ENCODE peak calls at places on chromosomes 4 and X, in seven cellular contexts. I, K, W, M, R, J and X are unnamed samples.

GRCh38 chrX:23756165-23756564 is 13.1 kb upstream of the ACOT9 start:
- DNase-seq in I (peak; percentile 55), K (no peak), W (peak; percentile 89), M (peak; percentile 82), R (peak; percentile 64), J (peak; percentile 73), X (peak; percentile 62)

GRCh38 chrX:21839334-21840198 is at the start of gene MBTPS2:
- DNase-seq in I (peak; percentile 85), K (peak; percentile 73), W (peak; percentile 84), M (peak; percentile 86), R (peak; percentile 82), J (peak; percentile 87), X (peak; percentile 82)

GRCh38 chr4:55758570-55758969 is 61.0 kb upstream of the EXOC1L start:
- DNase-seq in I (no peak), K (no peak), W (no peak), M (no peak), R (peak; percentile 3), J (no peak), X (no peak)

GRCh38 chrX:10049246-10049645 is 82.1 kb downstream of the CLDN34 start:
- DNase-seq in I (no peak), K (no peak), W (no peak), M (no peak), R (peak; percentile 2), J (no peak), X (no peak)

GRCh38 chr4:7247946-7248345 is 55.6 kb downstream of the SORCS2 start:
- DNase-seq in I (no peak), K (no peak), W (no peak), M (no peak), R (no peak), J (no peak), X (no peak)

GRCh38 chrX:74343970-74344622 is 40.1 kb downstream of the ZCCHC13 start:
- DNase-seq in I (peak; percentile 96), K (peak; percentile 77), W (peak; percentile 84), M (peak; percentile 75), R (peak; percentile 92), J (peak; percentile 64), X (peak; percentile 68)

GRCh38 chr4:85477538-85477937 is 2.6 kb downstream of the ARHGAP24 start:
- DNase-seq in I (no peak), K (no peak), W (no peak), M (no peak), R (peak; percentile 59), J (no peak), X (no peak)

GRCh38 chr4:23720556-23720955 is 169.3 kb downstream of the PPARGC1A start:
- DNase-seq in I (no peak), K (no peak), W (no peak), M (no peak), R (no peak), J (no peak), X (no peak)

GRCh38 chr4:100421356-100421978 is 96.4 kb downstream of the EMCN start:
- DNase-seq in I (peak; percentile 43), K (peak; percentile 51), W (peak; percentile 36), M (peak; percentile 29), R (peak; percentile 67), J (peak; percentile 9), X (peak; percentile 26)

GRCh38 chr4:150782921-150783320 is 201.0 kb downstream of the MAB21L2 start:
- DNase-seq in I (no peak), K (no peak), W (no peak), M (no peak), R (no peak), J (no peak), X (no peak)

GRCh38 chr4:102687373-102687981 is 73.3 kb downstream of the MANBA start:
- DNase-seq in I (peak; percentile 76), K (peak; percentile 38), W (no peak), M (no peak), R (peak; percentile 55), J (no peak), X (peak; percentile 22)

GRCh38 chrX:12439396-12439795 is 301.1 kb downstream of the FRMPD4 start:
- DNase-seq in I (no peak), K (no peak), W (no peak), M (no peak), R (no peak), J (no peak), X (no peak)

GRCh38 chr4:55887594-55887993 is 34.1 kb downstream of the EXOC1 start:
- DNase-seq in I (peak; percentile 22), K (no peak), W (peak; percentile 21), M (no peak), R (peak; percentile 13), J (peak; percentile 8), X (no peak)

GRCh38 chr4:179867300-179867878 is 2375.8 kb upstream of the TENM3 start:
- DNase-seq in I (peak; percentile 64), K (peak; percentile 80), W (peak; percentile 84), M (peak; percentile 81), R (peak; percentile 17), J (peak; percentile 82), X (peak; percentile 72)

DNA sequence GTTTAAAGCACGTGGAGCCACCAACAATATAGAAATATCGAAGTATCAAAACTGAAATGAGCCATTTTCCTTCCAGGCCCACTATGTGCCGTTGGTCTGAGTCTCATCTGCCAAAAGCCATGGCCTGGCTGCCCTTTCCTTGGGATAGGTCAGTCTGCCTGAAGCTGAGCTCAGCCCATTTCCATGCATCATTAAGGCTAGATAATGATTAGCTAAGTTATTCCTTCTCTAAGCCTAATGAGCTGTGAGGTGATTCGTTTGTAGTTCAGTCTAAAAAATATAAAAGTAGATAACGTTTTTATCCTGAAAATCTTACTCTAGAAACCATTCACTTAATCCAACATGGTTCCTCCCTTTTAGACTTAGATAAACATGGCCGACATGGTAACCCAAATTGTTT is 936.2 kb upstream of the LCORL start:
- DNase-seq in I (no peak), K (no peak), W (no peak), M (no peak), R (no peak), J (no peak), X (no peak)
- TF ChIP-seq EZH2phosphoT487 in I (no peak), K (no peak), W (no peak), M (no peak), R (no peak), J (no peak), X (no peak)

DNA sequence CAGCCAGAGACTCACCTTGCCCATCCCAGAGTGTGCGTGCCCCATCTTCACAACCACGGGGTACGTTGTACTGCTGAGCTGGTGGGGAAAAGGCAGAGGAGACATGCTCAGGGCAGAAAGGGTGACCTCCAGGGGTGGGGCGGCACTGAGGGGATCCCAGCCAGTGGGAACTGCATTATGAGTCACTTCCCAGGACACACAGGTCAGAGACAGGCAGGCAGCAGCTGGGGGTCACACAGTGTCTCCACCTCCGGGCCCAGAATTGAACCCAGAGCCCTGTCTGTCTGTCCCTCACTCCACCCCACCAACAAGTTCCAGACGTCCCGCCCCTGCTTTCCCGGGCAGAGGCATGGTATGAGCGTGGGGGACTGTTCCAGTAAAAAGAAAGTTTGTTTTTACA is 4.8 kb upstream of the TIMP1 start:
- DNase-seq in I (no peak), K (no peak), W (no peak), M (no peak), R (no peak), J (no peak), X (no peak)
- H3K4me1 ChIP-seq in I (peaks cover 32% of the 10 kb centered on the region), K (peaks cover 50% of the 10 kb centered on the region), W (peaks cover 6% of the 10 kb centered on the region), M (peaks cover 8% of the 10 kb centered on the region), R (peaks cover 12% of the 10 kb centered on the region), J (no peaks in the 10 kb centered on the region), X (peaks cover 5% of the 10 kb centered on the region)

GRCh38 chr4:118727360-118727759 is 42.2 kb downstream of the METTL14 start:
- DNase-seq in I (no peak), K (no peak), W (no peak), M (no peak), R (peak; percentile 27), J (no peak), X (no peak)
- H3K4me2 ChIP-seq in I (no peak overlapping the region), K (no peak overlapping the region), W (no peak overlapping the region), M (no peak overlapping the region), R (no peak overlapping the region), J (no peak overlapping the region), X (no peak overlapping the region)

GRCh38 chrX:116194649-116195048 is 24.1 kb downstream of the AGTR2 start:
- DNase-seq in I (peak; percentile 53), K (no peak), W (no peak), M (no peak), R (no peak), J (no peak), X (no peak)

GRCh38 chrX:116198235-116198634 is 27.7 kb downstream of the AGTR2 start:
- DNase-seq in I (no peak), K (no peak), W (no peak), M (no peak), R (no peak), J (no peak), X (no peak)

DNA sequence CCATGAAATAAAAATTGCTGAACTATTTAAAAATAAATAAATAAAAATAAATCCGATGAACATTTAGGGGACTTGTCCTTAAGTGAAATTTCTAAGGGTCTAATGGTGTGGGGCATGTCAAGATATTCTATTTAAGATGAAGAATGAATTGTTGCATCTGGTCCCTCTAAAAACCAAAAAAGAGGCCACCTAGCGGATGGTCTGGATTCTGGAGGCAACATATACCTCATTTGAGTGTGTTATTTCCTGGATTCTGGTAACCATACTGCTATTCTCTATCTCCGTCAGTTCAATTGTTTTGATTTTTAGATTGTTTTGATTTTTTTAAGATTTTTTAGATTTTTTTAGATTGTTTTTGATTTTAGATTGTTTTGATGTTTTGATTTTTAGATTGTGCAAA is 28.3 kb downstream of the AGTR2 start:
- DNase-seq in I (peak; percentile 30), K (no peak), W (peak; percentile 5), M (no peak), R (peak; percentile 2), J (peak; percentile 0), X (no peak)
- TF ChIP-seq EZH2phosphoT487 in I (no peak), K (no peak), W (no peak), M (no peak), R (no peak), J (no peak), X (no peak)

GRCh38 chr4:145482209-145483021 is 762 bp downstream of the SMAD1 start:
- DNase-seq in I (peak; percentile 66), K (peak; percentile 16), W (peak; percentile 77), M (peak; percentile 74), R (peak; percentile 91), J (peak; percentile 68), X (peak; percentile 53)

GRCh38 chr4:145481942-145482208 is 222 bp downstream of the SMAD1 start:
- DNase-seq in I (no peak), K (no peak), W (no peak), M (no peak), R (no peak), J (no peak), X (no peak)

GRCh38 chr4:145485120-145485519 is 3.5 kb downstream of the SMAD1 start:
- DNase-seq in I (no peak), K (no peak), W (no peak), M (no peak), R (no peak), J (no peak), X (no peak)

GRCh38 chr4:145486603-145487002 is 5.0 kb downstream of the SMAD1 start:
- DNase-seq in I (no peak), K (no peak), W (no peak), M (no peak), R (no peak), J (no peak), X (no peak)

GRCh38 chr4:145484240-145484846 is 2.7 kb downstream of the SMAD1 start:
- DNase-seq in I (no peak), K (no peak), W (no peak), M (no peak), R (no peak), J (no peak), X (no peak)
- H3K4me1 ChIP-seq in I (peaks cover 23% of the 10 kb centered on the region), K (peaks cover 22% of the 10 kb centered on the region), W (peaks cover 32% of the 10 kb centered on the region), M (peaks cover 17% of the 10 kb centered on the region), R (peaks cover 13% of the 10 kb centered on the region), J (peaks cover 70% of the 10 kb centered on the region), X (peaks cover 42% of the 10 kb centered on the region)

GRCh38 chr4:13921805-13922204 is 294.3 kb upstream of the BOD1L1 start:
- DNase-seq in I (no peak), K (no peak), W (no peak), M (peak; percentile 17), R (peak; percentile 69), J (no peak), X (peak; percentile 79)
- H3K4me2 ChIP-seq in I (no peak overlapping the region), K (no peak overlapping the region), W (no peak overlapping the region), M (no peak overlapping the region), R (peak overlapping the region; percentile 44), J (no peak overlapping the region), X (peak overlapping the region; percentile 93)